ENCODE peak calls at places on chromosomes 6 and 20, in eight cellular contexts. L is ureter, K is astrocyte, Q is H7, N is GM04504, G is GM19239, O is left ventricle myocardium inferior, P is A549. S is an unnamed sample.

GRCh38 chr20:62637110-62637509 is 5.2 kb upstream of the SLCO4A1 start:
- DNase-seq in P (no peak), O (no peak), N (no peak), G (no peak), K (no peak), L (no peak), Q (no peak), S (no peak)

GRCh38 chr6:24583463-24584389 is 62.3 kb downstream of the KIAA0319 start:
- DNase-seq in L (peak), P (peak), K (peak), Q (no peak), G (peak), O (peak), N (peak), S (no peak)

GRCh38 chr20:62763404-62763803 is 32.9 kb upstream of the MRGBP start:
- DNase-seq in N (no peak), L (no peak), O (no peak), P (no peak), G (no peak), Q (no peak), K (no peak), S (no peak)

GRCh38 chr20:14817121-14817520 is 479.7 kb upstream of the FLRT3 start:
- DNase-seq in L (no peak), Q (no peak), P (no peak), K (no peak), O (no peak), G (no peak), N (no peak), S (no peak)

GRCh38 chr6:116008470-116009229 is 52.0 kb downstream of the FRK start:
- DNase-seq in N (peak), P (peak), G (no peak), O (no peak), K (peak), Q (no peak), L (no peak), S (no peak)

GRCh38 chr6:9405369-9405768 is 970.0 kb upstream of the SLC35B3 start:
- DNase-seq in Q (no peak), P (peak), O (no peak), L (no peak), G (no peak), N (peak), K (peak), S (no peak)

GRCh38 chr6:158837684-158838625 is 18.8 kb upstream of the EZR start:
- DNase-seq in O (no peak), G (no peak), P (no peak), K (no peak), Q (no peak), N (no peak), L (no peak), S (no peak)

GRCh38 chr6:4611441-4612129 is 164.6 kb upstream of the CDYL start:
- DNase-seq in O (no peak), P (no peak), K (no peak), L (no peak), N (no peak), Q (no peak), G (no peak), S (no peak)

GRCh38 chr20:44730441-44730840 is 15.2 kb upstream of the KCNK15 start:
- DNase-seq in K (peak), O (peak), P (peak), G (no peak), L (no peak), N (peak), Q (no peak), S (no peak)

GRCh38 chr6:129314575-129314974 is 395.4 kb downstream of the ARHGAP18 start:
- DNase-seq in G (no peak), O (peak), L (no peak), K (no peak), P (no peak), Q (no peak), N (no peak), S (no peak)

GRCh38 chr20:41145821-41146620 is 8.7 kb downstream of the PLCG1 start:
- DNase-seq in L (no peak), G (no peak), K (no peak), P (no peak), O (peak), N (no peak), Q (no peak), S (no peak)

GRCh38 chr6:96610019-96610418 is 47.1 kb downstream of the FHL5 start:
- DNase-seq in P (no peak), N (no peak), L (no peak), O (no peak), K (no peak), G (no peak), Q (no peak), S (no peak)

GRCh38 chr20:38196016-38196415 is 30.9 kb upstream of the TGM2 start:
- DNase-seq in N (no peak), K (no peak), L (no peak), Q (no peak), G (no peak), O (no peak), P (no peak), S (no peak)

GRCh38 chr6:135568366-135568765 is 70.8 kb upstream of the AHI1 start:
- DNase-seq in N (no peak), G (no peak), O (no peak), K (peak), L (no peak), Q (no peak), P (no peak), S (no peak)

GRCh38 chr20:17066955-17067354 is 159.9 kb upstream of the PCSK2 start:
- DNase-seq in O (no peak), Q (peak), N (no peak), P (no peak), G (no peak), L (no peak), K (no peak), S (no peak)

GRCh38 chr6:156662025-156662445 is 115.1 kb upstream of the ARID1B start:
- DNase-seq in N (peak), G (no peak), O (no peak), P (peak), Q (peak), L (no peak), K (no peak), S (no peak)

GRCh38 chr6:169490830-169491229 is 211.0 kb downstream of the WDR27 start:
- DNase-seq in G (no peak), K (peak), O (no peak), Q (no peak), L (no peak), N (no peak), P (no peak), S (no peak)

GRCh38 chr20:17657898-17658647 is 24.0 kb downstream of the RRBP1 start:
- DNase-seq in N (no peak), G (no peak), L (no peak), O (no peak), P (no peak), K (no peak), Q (no peak), S (no peak)

GRCh38 chr6:43698584-43699349 is 11.2 kb upstream of the MRPS18A start:
- DNase-seq in K (no peak), N (peak), O (peak), G (no peak), Q (no peak), L (no peak), P (peak), S (no peak)

GRCh38 chr20:34475979-34476736 is 40.1 kb upstream of the DYNLRB1 start:
- DNase-seq in Q (peak), O (peak), P (peak), N (no peak), G (peak), L (peak), K (no peak), S (no peak)

GRCh38 chr6:583116-583515 is 73.8 kb downstream of the HUS1B start:
- DNase-seq in O (no peak), N (no peak), G (no peak), P (no peak), Q (no peak), K (no peak), L (no peak), S (no peak)

GRCh38 chr6:43770417-43771209 is 602 bp downstream of the VEGFA start:
- DNase-seq in K (peak), P (peak), Q (peak), N (peak), O (peak), G (peak), L (peak), S (no peak)

GRCh38 chr20:58622671-58623578 is 28.2 kb upstream of the STX16 start:
- DNase-seq in P (no peak), G (no peak), K (peak), N (no peak), L (no peak), Q (no peak), O (no peak), S (no peak)

GRCh38 chr6:125170376-125170775 is 16.8 kb downstream of the TPD52L1 start:
- DNase-seq in G (no peak), O (no peak), N (peak), K (no peak), L (no peak), P (no peak), Q (no peak), S (no peak)

GRCh38 chr6:170147832-170148708 is 142.8 kb downstream of the DLL1 start:
- DNase-seq in L (no peak), K (no peak), N (no peak), P (no peak), Q (peak), G (peak), O (no peak), S (no peak)

GRCh38 chr6:146719387-146719786 is 120.6 kb downstream of the ADGB start:
- DNase-seq in P (no peak), G (no peak), N (no peak), L (no peak), K (no peak), O (no peak), Q (no peak), S (no peak)

GRCh38 chr20:22438926-22439325 is 145.4 kb downstream of the FOXA2 start:
- DNase-seq in K (no peak), L (no peak), Q (peak), N (no peak), G (no peak), O (no peak), P (peak), S (no peak)

GRCh38 chr6:56798163-56798562 is 155.5 kb upstream of the DST start:
- DNase-seq in P (no peak), L (no peak), Q (no peak), G (no peak), O (no peak), N (peak), K (peak), S (no peak)

GRCh38 chr6:107523794-107524193 is 33.9 kb downstream of the SOBP start:
- DNase-seq in L (no peak), N (no peak), Q (no peak), K (no peak), G (no peak), O (no peak), P (no peak), S (no peak)

GRCh38 chr20:9323622-9324021 is 190.8 kb upstream of the LAMP5 start:
- DNase-seq in O (no peak), P (peak), G (no peak), Q (peak), L (no peak), N (no peak), K (no peak), S (no peak)

GRCh38 chr6:158797331-158798202 is 21.6 kb downstream of the EZR start:
- DNase-seq in O (no peak), L (no peak), G (no peak), K (peak), Q (no peak), N (peak), P (no peak), S (no peak)

GRCh38 chr6:26363882-26364825 is 844 bp upstream of the BTN3A2 start:
- DNase-seq in L (no peak), Q (no peak), K (no peak), P (no peak), G (no peak), O (no peak), N (no peak), S (no peak)

GRCh38 chr6:43996614-43997341 is 130.5 kb downstream of the MRPL14 start:
- DNase-seq in G (no peak), N (no peak), O (no peak), P (no peak), K (no peak), Q (no peak), L (no peak), S (no peak)

GRCh38 chr6:11675610-11676009 is 103.0 kb downstream of the ADTRP start:
- DNase-seq in L (no peak), P (no peak), K (no peak), Q (no peak), O (no peak), G (no peak), N (no peak), S (no peak)

GRCh38 chr6:34063641-34064040 is 82.2 kb downstream of the GRM4 start:
- DNase-seq in K (no peak), N (no peak), P (no peak), G (no peak), L (no peak), O (no peak), Q (no peak), S (no peak)